ENCODE peak calls at places on chromosomes 3 and 15, in ten cellular contexts. A is amygdala; R is cardiac fibroblast; C is AG04450; U is Ammon's horn; M is progenitor cell of endocrine pancreas; J is neuronal stem cell; Z is SK-N-MC; T is neural crest cell; F is activated CD4-positive, alpha-beta T cell treated with anti-CD3 and anti-CD28 coated beads, Interleukin-2, amount 50 U/mL, for 1 hour. E is an unnamed sample.

GRCh38 chr3:189982299-189982945 is 138.3 kb downstream of the P3H2 start:
- DNase-seq in T (no peak), C (no peak), U (no peak), M (no peak), Z (no peak), J (no peak), F (no peak), R (peak), A (no peak), E (no peak)

GRCh38 chr3:39148116-39149058 is 5.0 kb downstream of the CSRNP1 start:
- DNase-seq in M (no peak), J (no peak), Z (no peak), U (peak), C (no peak), T (no peak), A (no peak), R (no peak), F (peak), E (no peak)

GRCh38 chr15:59413577-59413976 is 24.4 kb upstream of the FAM81A start:
- DNase-seq in Z (no peak), T (no peak), M (no peak), A (no peak), R (no peak), C (no peak), U (no peak), J (no peak), F (no peak), E (no peak)

GRCh38 chr3:20185364-20185732 is 658 bp downstream of the SGO1 start:
- DNase-seq in T (no peak), J (no peak), A (no peak), R (peak), M (no peak), U (no peak), C (no peak), F (no peak), Z (no peak), E (no peak)

GRCh38 chr3:137110392-137110996 is 152.7 kb downstream of the IL20RB start:
- DNase-seq in T (no peak), M (no peak), C (no peak), Z (peak), A (no peak), J (no peak), U (peak), F (no peak), R (peak), E (no peak)

GRCh38 chr3:61589856-61590255 is 28.5 kb downstream of the PTPRG start:
- DNase-seq in Z (no peak), C (no peak), A (no peak), R (peak), M (no peak), T (no peak), J (no peak), U (no peak), F (no peak), E (no peak)

GRCh38 chr3:135869439-135870105 is 96.0 kb upstream of the PPP2R3A start:
- DNase-seq in F (no peak), M (no peak), J (no peak), C (no peak), U (no peak), T (no peak), A (no peak), Z (no peak), R (no peak), E (no peak)

GRCh38 chr15:79045041-79045440 is 45.5 kb downstream of the RASGRF1 start:
- DNase-seq in A (no peak), M (no peak), U (no peak), F (no peak), Z (no peak), T (no peak), R (no peak), C (no peak), J (no peak), E (no peak)

GRCh38 chr3:128727996-128728395 is 2.0 kb downstream of the RAB7A start:
- DNase-seq in F (no peak), C (no peak), U (no peak), M (no peak), Z (no peak), A (no peak), T (no peak), R (no peak), J (no peak), E (no peak)

GRCh38 chr3:52190294-52190841 is 7.6 kb upstream of the ALAS1 start:
- DNase-seq in F (no peak), T (no peak), J (no peak), M (no peak), R (peak), Z (no peak), C (no peak), A (peak), U (peak), E (no peak)

GRCh38 chr3:82240322-82240721 is 478.9 kb upstream of the GBE1 start:
- DNase-seq in U (no peak), M (no peak), R (no peak), A (no peak), Z (no peak), T (no peak), F (no peak), J (no peak), C (no peak), E (no peak)

GRCh38 chr15:45338417-45338816 is 39.9 kb downstream of the GATM start:
- DNase-seq in U (no peak), A (no peak), T (no peak), M (no peak), J (no peak), R (no peak), Z (no peak), F (no peak), C (no peak), E (no peak)

GRCh38 chr3:153130312-153130977 is 31.6 kb upstream of the RAP2B start:
- DNase-seq in M (no peak), T (no peak), F (no peak), J (no peak), U (no peak), C (no peak), A (no peak), Z (no peak), R (peak), E (no peak)

E was measured in effector memory CD4-positive, alpha-beta T cell.